ENCODE peak calls at places on chromosomes 4 and X, in five cellular contexts. S is HEK293T, H is neural crest cell, R is EL, V is NCI-H2029 treated with DMSO at 0.1 percent for 48 hours. G is an unnamed sample.
A peak's percentile ranks its signal among the peaks of the same experiment; 100 is the strongest.

GRCh38 chrX:18895157-18895952 is 88.6 kb downstream of the PHKA2 start:
- DNase-seq in H (no peak), V (no peak), R (no peak), S (no peak), G (no peak)

GRCh38 chrX:48831909-48832291 is 3.5 kb downstream of the PCSK1N start:
- DNase-seq in V (no peak), H (no peak), S (no peak), R (peak; percentile 0), G (no peak)

GRCh38 chr4:154435895-154436294 is 55.7 kb downstream of the DCHS2 start:
- DNase-seq in R (no peak), V (no peak), H (no peak), S (no peak), G (no peak)

GRCh38 chr4:102055805-102056204 is 265.3 kb downstream of the BANK1 start:
- DNase-seq in V (no peak), R (no peak), S (no peak), H (no peak), G (no peak)

GRCh38 chrX:65695849-65696248 is 28.4 kb downstream of the MSN start:
- DNase-seq in V (no peak), R (no peak), S (no peak), H (no peak), G (peak; percentile 37)

GRCh38 chr4:104210420-104210819 is 284.3 kb downstream of the CXXC4 start:
- DNase-seq in R (no peak), S (peak; percentile 5), V (no peak), H (no peak), G (no peak)

GRCh38 chrX:115449742-115450141 is 111.2 kb upstream of the PLS3 start:
- DNase-seq in V (no peak), R (peak; percentile 26), H (no peak), S (no peak), G (peak; percentile 2)

GRCh38 chr4:74400395-74400794 is 35.5 kb downstream of the EREG start:
- DNase-seq in S (no peak), H (no peak), V (no peak), R (no peak), G (no peak)